ENCODE peak calls at places on chromosomes 5 and 9, in four cellular contexts. V, G, J and P are unnamed samples. For H3K4me1, the result is how much of the 10 kb centered on the place peaks cover.

GRCh38 chr5:87300744-87301143 is 33.1 kb downstream of the RASA1 start:
- DNase-seq in G (peak), J (peak), V (peak), P (peak)

GRCh38 chr9:134966270-134966669 is 48.6 kb upstream of the FCN1 start:
- DNase-seq in J (no peak), G (no peak), V (no peak), P (no peak)

GRCh38 chr5:33524476-33524875 is 83.7 kb downstream of the TARS1 start:
- DNase-seq in J (peak), G (no peak), V (no peak), P (no peak)

GRCh38 chr9:69645488-69645887 is 26.7 kb downstream of the APBA1 start:
- DNase-seq in G (peak), V (no peak), J (no peak), P (no peak)

GRCh38 chr5:179209359-179210150 is 135.7 kb downstream of the ADAMTS2 start:
- DNase-seq in V (no peak), G (no peak), J (no peak), P (no peak)

GRCh38 chr9:82535432-82535998 is 527.4 kb downstream of the RASEF start:
- DNase-seq in V (no peak), G (no peak), J (no peak), P (no peak)

GRCh38 chr5:56527174-56527573 is 288.2 kb upstream of the MAP3K1 start:
- DNase-seq in J (no peak), G (no peak), V (no peak), P (no peak)

GRCh38 chr5:1105350-1106265 is 6.3 kb downstream of the SLC12A7 start:
- DNase-seq in V (peak), G (no peak), J (peak), P (no peak)

GRCh38 chr9:17171309-17172094 is 36.7 kb downstream of the CNTLN start:
- DNase-seq in G (no peak), J (no peak), V (no peak), P (no peak)

GRCh38 chr5:112711436-112711835 is 26.2 kb upstream of the APC start:
- DNase-seq in J (no peak), G (no peak), V (no peak), P (no peak)

GRCh38 chr5:53927668-53928247 is 367.3 kb downstream of the NDUFS4 start:
- DNase-seq in J (no peak), G (no peak), V (no peak), P (no peak)

GRCh38 chr5:80656425-80656824 is 1.6 kb upstream of the DHFR start:
- DNase-seq in V (no peak), J (peak), G (no peak), P (no peak)

GRCh38 chr9:34611251-34611810 is 566 bp downstream of the RPP25L start:
- DNase-seq in G (no peak), V (peak), J (no peak), P (no peak)

GRCh38 chr5:76104027-76104426 is 20.8 kb downstream of the SV2C start:
- DNase-seq in G (no peak), V (peak), J (no peak), P (peak)

GRCh38 chr9:103139891-103140290 is 144.8 kb downstream of the CYLC2 start:
- DNase-seq in V (no peak), G (no peak), J (no peak), P (no peak)

GRCh38 chr5:158876263-158876942 is 223.3 kb downstream of the EBF1 start:
- DNase-seq in J (no peak), V (no peak), G (no peak), P (no peak)

GRCh38 chr9:37202091-37202490 is 81.7 kb downstream of the ZCCHC7 start:
- DNase-seq in G (no peak), J (no peak), V (no peak), P (no peak)

GRCh38 chr5:174047472-174047871 is 2.0 kb downstream of the NSG2 start:
- DNase-seq in G (no peak), V (no peak), J (no peak), P (no peak)

GRCh38 chr5:173825215-173825865 is 62.8 kb upstream of the CPEB4 start:
- DNase-seq in J (peak), V (peak), G (no peak), P (peak)

GRCh38 chr5:157816682-157817268 is 42.2 kb downstream of the CLINT1 start:
- DNase-seq in J (peak), G (no peak), V (no peak), P (peak)

GRCh38 chr9:69317894-69318293 is 7.1 kb upstream of the ENTREP1 start:
- DNase-seq in V (no peak), J (no peak), G (no peak), P (no peak)

GRCh38 chr9:133963166-133963565 is 29.0 kb downstream of the VAV2 start:
- DNase-seq in V (no peak), G (no peak), J (no peak), P (no peak)

GRCh38 chr9:69877852-69878507 is 57.4 kb downstream of the CFAP95 start:
- DNase-seq in J (peak), G (peak), V (peak), P (peak)

GRCh38 chr9:133004091-133005072 is 25.9 kb downstream of the GFI1B start:
- DNase-seq in V (no peak), J (no peak), G (no peak), P (no peak)

GRCh38 chr9:36894695-36895310 is 139.3 kb downstream of the PAX5 start:
- DNase-seq in G (no peak), V (no peak), J (no peak), P (no peak)

GRCh38 chr5:180441577-180441976 is 52.6 kb upstream of the CNOT6 start:
- DNase-seq in G (no peak), J (peak), V (no peak), P (peak)

GRCh38 chr5:111133436-111133751 is 41.2 kb downstream of the WDR36 start:
- DNase-seq in J (no peak), V (no peak), G (no peak), P (no peak)
- H3K4me1 ChIP-seq in J (under half), V (under half), G (under half), P (under half)

GRCh38 chr9:136659861-136660784 is 2.6 kb upstream of the EGFL7 start:
- DNase-seq in J (no peak), G (no peak), V (no peak), P (no peak)

GRCh38 chr9:136656795-136657611 is 5.7 kb upstream of the EGFL7 start:
- DNase-seq in G (no peak), J (no peak), V (no peak), P (no peak)

GRCh38 chr9:136656339-136656738 is 6.4 kb upstream of the EGFL7 start:
- DNase-seq in G (no peak), V (no peak), J (no peak), P (no peak)

GRCh38 chr9:136658849-136659535 is 3.7 kb upstream of the EGFL7 start:
- DNase-seq in V (no peak), G (no peak), J (no peak), P (no peak)

DNA sequence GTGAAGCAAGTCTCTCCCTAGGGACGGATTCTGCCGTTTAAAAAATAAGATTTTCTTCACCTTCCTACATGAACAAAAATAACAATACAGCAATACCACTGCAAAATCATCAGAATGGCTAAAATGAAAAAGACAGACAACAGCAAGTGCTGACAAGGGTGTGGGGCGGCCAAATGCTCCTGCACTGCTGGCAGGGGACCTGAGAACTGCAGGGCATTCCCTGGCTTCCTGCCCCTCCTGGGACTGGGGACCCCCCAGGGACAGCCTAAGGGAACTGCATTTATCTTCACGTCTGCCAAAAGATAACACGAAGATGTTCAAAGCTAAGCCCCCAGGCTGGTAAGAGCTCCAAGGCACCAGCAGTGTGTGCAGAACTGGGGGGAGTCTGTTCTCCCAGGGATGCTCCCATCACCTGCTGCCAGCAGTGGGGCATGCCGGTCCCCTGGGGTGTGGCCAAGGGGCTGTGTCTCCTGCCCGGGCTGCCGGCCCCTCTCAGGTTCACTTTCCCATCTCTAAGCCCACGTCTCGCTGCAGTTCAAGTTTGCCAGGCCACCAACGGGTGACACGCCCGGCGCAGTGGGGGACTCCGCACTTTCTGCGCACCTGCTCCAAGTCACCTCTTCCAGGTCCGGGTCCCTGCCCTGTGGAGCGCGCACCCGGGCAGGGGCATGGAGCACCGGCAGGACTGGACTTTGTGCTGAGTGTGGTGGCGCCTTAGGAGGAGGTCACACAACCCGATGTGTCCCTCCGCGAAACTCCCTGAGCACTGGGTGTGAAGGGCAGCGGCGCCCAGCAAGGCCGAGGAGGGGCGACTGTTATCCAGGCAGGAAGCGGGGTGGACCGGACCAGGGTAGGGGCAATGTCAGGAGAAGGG is 4.5 kb upstream of the EGFL7 start:
- DNase-seq in J (no peak), G (no peak), V (no peak), P (no peak)
- H3K27ac ChIP-seq in J (no peak), G (no peak), V (no peak), P (no peak)

DNA sequence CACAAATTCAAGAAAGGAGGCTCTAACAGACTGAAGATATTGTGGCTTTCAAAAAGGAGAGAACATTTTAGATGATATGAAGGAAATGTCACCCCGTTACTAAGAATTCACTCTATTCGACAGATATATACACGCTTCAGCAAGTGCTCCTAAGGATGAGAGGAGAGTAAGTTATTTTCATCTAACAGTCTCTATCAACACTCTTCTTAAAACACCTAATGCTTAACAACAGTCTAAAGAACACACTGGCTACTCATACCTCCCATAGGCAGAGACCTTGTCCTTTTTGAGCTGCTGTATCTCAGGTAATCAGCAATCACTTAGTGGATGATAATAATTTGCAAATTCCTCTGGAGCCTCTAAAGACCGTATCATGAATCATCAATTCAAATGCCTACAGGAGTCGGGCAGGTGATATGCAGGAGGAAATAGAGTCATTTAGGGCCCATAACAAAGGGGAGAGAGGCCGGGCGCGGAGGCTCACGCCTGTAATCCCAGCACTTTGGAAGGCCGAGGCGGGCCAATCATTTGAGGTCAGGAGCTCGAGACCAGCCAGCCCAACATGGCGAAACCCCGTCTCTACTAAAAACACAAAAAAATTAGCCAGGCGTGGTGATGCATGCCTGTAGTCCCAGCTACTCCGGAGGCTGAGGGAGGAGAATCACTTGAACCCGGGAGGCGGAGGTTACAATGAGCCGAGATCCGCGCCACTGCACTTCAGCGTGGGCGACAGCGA is 1.3 kb upstream of the HSDL2 start:
- DNase-seq in J (peak), V (peak), G (no peak), P (peak)
- H3K4me3 ChIP-seq in J (peak), V (peak), G (peak), P (peak)

DNA sequence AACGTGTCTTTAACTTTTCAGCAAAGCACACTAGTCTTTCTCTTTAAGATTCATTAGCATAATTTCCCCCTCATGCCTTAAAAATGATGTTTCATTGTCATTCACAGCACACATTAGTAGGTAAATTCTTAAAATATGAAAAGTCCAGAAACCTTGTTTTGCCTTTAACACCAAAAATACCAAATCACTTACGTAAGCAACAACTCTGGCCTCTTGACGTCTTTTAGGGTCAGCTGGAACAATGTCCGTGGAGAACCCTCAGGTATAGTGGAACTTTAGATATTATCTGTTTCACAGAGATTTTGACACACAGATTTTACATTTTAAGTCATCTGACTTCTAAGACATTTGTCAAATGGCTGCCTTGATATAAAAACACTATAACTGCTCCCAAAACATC is 30.9 kb downstream of the LNPEP start:
- DNase-seq in G (no peak), V (no peak), J (no peak), P (no peak)
- H3K4me1 ChIP-seq in G (under half), V (under half), J (under half), P (under half)

DNA sequence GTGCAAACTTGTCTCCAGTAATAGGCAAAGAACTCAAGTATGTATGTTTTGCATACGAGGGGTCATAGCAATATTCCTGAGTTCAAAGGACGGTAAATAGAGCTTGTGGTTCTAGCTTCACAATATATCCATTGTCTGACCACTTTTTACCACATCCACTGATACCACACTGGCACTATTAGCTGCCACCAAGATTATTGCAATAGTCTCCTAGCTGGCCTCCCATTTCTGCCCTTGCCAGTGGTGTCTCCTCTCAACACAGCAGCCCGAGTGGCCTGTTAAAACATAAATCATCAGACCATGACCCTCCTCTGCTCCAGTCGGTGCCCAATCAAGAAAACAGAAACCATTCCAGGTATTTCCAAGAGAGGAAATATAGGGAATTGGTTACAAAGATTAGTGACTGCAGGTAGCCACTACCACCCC is 17.0 kb downstream of the GRXCR2 start:
- DNase-seq in V (no peak), G (no peak), J (no peak), P (no peak)
- H3K27ac ChIP-seq in V (peak), G (no peak), J (peak), P (peak)

GRCh38 chr9:130268521-130269131 is 3.1 kb downstream of the HMCN2 start:
- DNase-seq in V (no peak), G (no peak), J (no peak), P (no peak)
- H3K4me3 ChIP-seq in V (no peak), G (no peak), J (no peak), P (no peak)

GRCh38 chr5:88486466-88486865 is 217.8 kb upstream of the TMEM161B start:
- DNase-seq in G (no peak), J (no peak), V (no peak), P (no peak)
- H3K4me1 ChIP-seq in G (under half), J (under half), V (under half), P (under half)

GRCh38 chr9:77014597-77015263 is 4.7 kb upstream of the FOXB2 start:
- DNase-seq in V (no peak), J (no peak), G (no peak), P (no peak)

GRCh38 chr9:77016526-77017504 is 2.6 kb upstream of the FOXB2 start:
- DNase-seq in J (no peak), V (no peak), G (no peak), P (peak)

GRCh38 chr9:77016111-77016525 is 3.3 kb upstream of the FOXB2 start:
- DNase-seq in J (no peak), V (no peak), G (no peak), P (peak)

GRCh38 chr9:77013932-77014596 is 5.4 kb upstream of the FOXB2 start:
- DNase-seq in J (no peak), G (no peak), V (no peak), P (no peak)

DNA sequence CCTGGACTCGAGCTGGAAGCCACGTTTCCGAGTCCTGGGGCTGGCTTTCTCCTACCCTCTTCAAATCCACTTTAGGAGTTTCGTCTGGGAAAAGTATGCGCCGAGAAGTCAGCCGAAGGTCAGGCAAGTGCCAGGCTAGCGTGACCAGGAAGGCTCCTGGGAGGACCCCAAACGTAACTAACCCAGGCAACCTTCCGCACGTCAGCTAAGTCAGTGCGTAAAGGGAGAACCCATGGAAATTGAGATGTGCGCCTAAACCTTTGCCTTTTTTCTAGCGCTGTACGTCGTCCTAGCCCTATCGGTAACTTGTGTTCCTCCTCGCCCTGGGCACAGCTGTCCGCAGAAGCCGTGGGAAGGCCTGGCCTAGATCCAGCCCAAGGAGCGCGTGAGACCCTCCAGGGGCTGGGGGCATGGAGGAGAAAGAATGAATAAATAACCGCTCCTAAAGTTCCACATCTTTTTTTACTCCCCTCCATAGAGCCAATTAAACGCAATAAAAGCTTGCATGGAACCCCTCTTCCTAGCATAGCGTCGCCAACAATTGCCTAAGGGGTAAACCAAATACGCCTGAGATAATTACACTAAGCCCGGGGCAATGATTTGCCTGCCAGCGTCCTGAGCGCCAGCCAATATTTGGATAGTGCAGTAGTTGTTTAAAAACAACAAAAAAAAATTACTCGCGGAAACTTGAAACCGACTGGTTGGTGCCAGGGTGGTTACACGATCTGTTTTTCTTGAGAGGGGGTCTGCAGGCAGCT is 4.0 kb upstream of the FOXB2 start:
- DNase-seq in J (no peak), V (no peak), G (no peak), P (no peak)
- H3K27ac ChIP-seq in J (no peak), V (no peak), G (no peak), P (no peak)

GRCh38 chr9:99235069-99235468 is 13.0 kb downstream of the SEC61B start:
- DNase-seq in G (no peak), V (no peak), J (no peak), P (no peak)
- H3K4me3 ChIP-seq in G (no peak), V (no peak), J (no peak), P (no peak)

GRCh38 chr5:172796306-172796705 is 25.3 kb upstream of the DUSP1 start:
- DNase-seq in V (no peak), J (no peak), G (no peak), P (no peak)

GRCh38 chr5:172792693-172793570 is 21.9 kb upstream of the DUSP1 start:
- DNase-seq in V (no peak), G (no peak), J (no peak), P (peak)

GRCh38 chr5:172797800-172798199 is 26.8 kb upstream of the DUSP1 start:
- DNase-seq in G (no peak), V (no peak), J (no peak), P (no peak)

GRCh38 chr5:172793577-172794488 is 22.8 kb upstream of the DUSP1 start:
- DNase-seq in G (no peak), J (no peak), V (no peak), P (no peak)

DNA sequence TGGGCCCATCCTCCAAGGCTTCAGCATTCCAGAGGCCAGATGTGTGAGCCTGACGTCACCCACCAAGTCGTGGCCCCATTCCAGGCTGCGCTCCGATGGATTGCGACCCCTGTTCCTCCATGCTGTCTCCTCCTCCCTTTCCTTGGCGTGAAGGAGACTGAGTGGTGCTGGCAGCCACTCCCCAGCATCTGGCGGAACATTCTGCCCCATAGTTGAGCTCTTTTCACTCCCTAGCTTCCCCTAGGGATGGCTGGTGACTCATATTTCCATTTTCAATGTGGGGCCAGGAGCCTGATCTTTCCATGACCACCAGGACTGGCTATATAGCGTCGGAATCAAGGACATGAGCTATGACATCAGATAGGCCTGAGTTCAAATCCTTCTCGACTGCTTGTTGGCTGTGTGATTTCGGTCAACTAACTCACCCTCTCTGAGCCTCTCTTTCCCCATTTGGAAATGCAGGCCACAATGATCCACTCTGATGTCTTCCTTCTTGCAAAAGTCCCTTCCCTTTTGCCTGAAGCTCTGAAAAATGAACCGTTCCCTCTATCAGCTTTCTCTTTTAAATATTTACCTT is 24.5 kb upstream of the DUSP1 start:
- DNase-seq in G (no peak), V (peak), J (peak), P (peak)
- H3K4me1 ChIP-seq in G (under half), V (under half), J (half or more), P (under half)